ENCODE peak calls at places on chromosomes 12 and 14, in ten cellular contexts. Z is stomach, I is ovary, N is breast epithelium, U is Peyer's patch, Y is suprapubic skin, A is GM12878, J is sigmoid colon, X is tibial nerve, B is heart left ventricle. O is an unnamed sample.
A peak's percentile ranks its signal among the peaks of the same experiment; 100 is the strongest.

GRCh38 chr12:124938606-124939427 is 24.4 kb upstream of the UBC start:
- DNase-seq in Z (peak; percentile 66), I (peak; percentile 70), N (peak; percentile 88), U (peak; percentile 90), Y (no peak), A (peak; percentile 55), J (peak; percentile 86), X (peak; percentile 77), B (peak; percentile 59), O (no peak)

GRCh38 chr12:18899162-18899561 is 161.2 kb downstream of the CAPZA3 start:
- DNase-seq in Z (no peak), I (no peak), N (no peak), U (no peak), Y (no peak), A (no peak), J (no peak), X (no peak), B (no peak), O (no peak)

GRCh38 chr14:30317729-30318128 is 241.2 kb upstream of the G2E3 start:
- DNase-seq in Z (no peak), I (no peak), N (no peak), U (no peak), Y (no peak), A (no peak), J (no peak), X (no peak), B (no peak), O (no peak)

GRCh38 chr14:33592298-33592697 is 358.6 kb downstream of the EGLN3 start:
- DNase-seq in Z (no peak), I (no peak), N (no peak), U (no peak), Y (no peak), A (no peak), J (no peak), X (no peak), B (no peak), O (no peak)

GRCh38 chr14:69535230-69535848 is 39.3 kb downstream of the CCDC177 start:
- DNase-seq in Z (peak; percentile 37), I (no peak), N (no peak), U (peak; percentile 54), Y (no peak), A (no peak), J (no peak), X (peak; percentile 16), B (no peak), O (no peak)

GRCh38 chr12:21675641-21676040 is 18.0 kb upstream of the LDHB start:
- DNase-seq in Z (no peak), I (no peak), N (no peak), U (no peak), Y (no peak), A (no peak), J (no peak), X (no peak), B (no peak), O (no peak)

GRCh38 chr12:58832-59231 is 7.7 kb upstream of the IQSEC3 start:
- DNase-seq in Z (no peak), I (no peak), N (no peak), U (no peak), Y (no peak), A (no peak), J (no peak), X (no peak), B (no peak), O (no peak)

GRCh38 chr12:94795520-94795919 is 145.2 kb upstream of the TMCC3 start:
- DNase-seq in Z (no peak), I (peak; percentile 33), N (no peak), U (no peak), Y (no peak), A (no peak), J (no peak), X (no peak), B (no peak), O (no peak)

GRCh38 chr12:112322882-112323547 is 59.2 kb downstream of the HECTD4 start:
- DNase-seq in Z (no peak), I (no peak), N (peak; percentile 20), U (no peak), Y (no peak), A (no peak), J (no peak), X (no peak), B (no peak), O (no peak)

GRCh38 chr14:87996276-87996592 is 3.3 kb upstream of the GALC start:
- DNase-seq in Z (no peak), I (no peak), N (no peak), U (no peak), Y (no peak), A (no peak), J (no peak), X (no peak), B (no peak), O (no peak)

GRCh38 chr14:69657961-69658360 is 46.6 kb downstream of the SUSD6 start:
- DNase-seq in Z (peak; percentile 84), I (no peak), N (peak; percentile 80), U (peak; percentile 68), Y (peak; percentile 69), A (no peak), J (no peak), X (no peak), B (no peak), O (no peak)

DNA sequence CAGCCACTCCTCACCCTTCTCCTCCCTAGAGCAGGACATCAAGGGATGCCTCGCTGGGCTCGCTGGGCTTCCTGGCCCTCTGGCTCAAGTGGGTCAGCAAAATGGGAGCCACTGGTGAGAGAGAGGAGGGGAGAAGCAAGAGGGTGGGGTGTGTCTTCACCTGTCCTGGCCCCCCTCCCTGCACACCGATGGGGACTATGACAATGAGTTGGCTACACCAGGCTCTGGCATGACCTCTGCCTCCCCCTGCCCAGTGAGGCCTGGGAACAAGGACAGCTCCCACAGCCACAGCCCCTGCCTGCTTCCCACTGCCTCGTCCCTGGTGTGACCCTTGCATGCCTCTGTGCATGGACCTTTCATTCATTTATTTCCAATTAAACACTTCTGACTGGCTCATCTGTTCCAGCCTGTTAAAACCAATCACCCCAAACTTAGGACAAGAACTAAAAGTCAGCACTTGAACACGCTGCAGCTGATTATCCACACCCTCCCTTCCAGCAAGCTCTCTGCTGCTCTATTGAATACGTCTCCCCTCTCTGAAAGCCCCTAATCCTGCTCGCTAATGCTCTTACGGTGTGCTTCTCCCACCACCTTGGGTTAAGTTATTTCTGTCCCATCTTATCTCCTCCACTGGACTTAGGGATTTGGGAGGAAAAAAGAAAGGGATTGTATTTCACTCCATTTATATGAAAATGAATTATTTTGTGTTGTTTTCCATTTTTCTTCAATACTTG is 5.8 kb upstream of the PPP2R5C start:
- DNase-seq in Z (no peak), I (no peak), N (no peak), U (no peak), Y (peak; percentile 37), A (no peak), J (no peak), X (no peak), B (no peak), O (no peak)
- H3K27me3 ChIP-seq in Z (peaks cover 33% of the 10 kb centered on the region), I (no peaks in the 10 kb centered on the region), N (no peaks in the 10 kb centered on the region), U (no peaks in the 10 kb centered on the region), Y (no peaks in the 10 kb centered on the region), A (no peaks in the 10 kb centered on the region), J (no peaks in the 10 kb centered on the region), X (peaks cover 12% of the 10 kb centered on the region), B (no peaks in the 10 kb centered on the region), O (no peaks in the 10 kb centered on the region)

DNA sequence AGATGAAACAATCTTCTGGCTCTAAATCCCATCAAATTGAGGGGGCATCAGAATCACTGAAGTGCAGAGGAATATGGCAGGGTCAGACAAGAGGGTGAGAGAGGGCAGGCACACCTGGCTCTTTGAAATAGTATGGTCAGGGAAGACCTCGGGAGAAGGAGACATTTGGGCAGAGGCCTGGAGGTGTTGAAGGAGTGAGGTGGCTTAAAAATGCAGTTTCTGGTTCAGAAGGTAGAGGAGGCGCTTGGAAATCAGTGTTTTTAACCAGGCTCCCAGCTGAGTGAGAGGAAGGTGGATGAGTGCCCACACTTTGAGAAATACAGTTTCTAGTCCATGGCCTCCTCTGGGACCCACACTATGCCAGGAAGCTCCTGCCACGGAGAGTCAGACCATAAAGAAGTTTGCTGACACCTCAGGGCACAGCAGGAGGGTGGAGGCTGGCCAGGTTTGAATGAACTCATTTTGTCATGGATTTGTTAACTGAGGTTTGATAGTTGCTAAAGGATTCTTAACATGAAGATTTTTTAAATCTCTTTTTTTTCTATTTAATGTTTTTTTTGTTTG is 20.1 kb downstream of the NID2 start:
- DNase-seq in Z (no peak), I (no peak), N (no peak), U (no peak), Y (no peak), A (no peak), J (peak; percentile 75), X (peak; percentile 51), B (peak; percentile 46), O (peak; percentile 91)
- H3K4me1 ChIP-seq in Z (peaks cover 25% of the 10 kb centered on the region), I (peaks cover 40% of the 10 kb centered on the region), N (no peaks in the 10 kb centered on the region), U (no peaks in the 10 kb centered on the region), Y (peaks cover 17% of the 10 kb centered on the region), A (no peaks in the 10 kb centered on the region), J (peaks cover 93% of the 10 kb centered on the region), X (no peaks in the 10 kb centered on the region), B (peaks cover 80% of the 10 kb centered on the region), O (peaks cover 99% of the 10 kb centered on the region)

GRCh38 chr14:104795781-104796681 is 483 bp upstream of the AKT1 start:
- DNase-seq in Z (peak; percentile 68), I (peak; percentile 73), N (no peak), U (peak; percentile 69), Y (no peak), A (no peak), J (no peak), X (no peak), B (peak; percentile 59), O (no peak)
- TF ChIP-seq POLR2A in Z (no peak), I (peak; percentile 80), N (no peak), U (peak; percentile 57), Y (no peak), A (peak; percentile 75), J (peak; percentile 37), X (peak; percentile 78), B (peak; percentile 20), O (peak; percentile 59)

GRCh38 chr14:100618763-100619320 is 31.6 kb upstream of the BEGAIN start:
- DNase-seq in Z (no peak), I (no peak), N (no peak), U (peak; percentile 28), Y (peak; percentile 18), A (no peak), J (peak; percentile 6), X (no peak), B (no peak), O (no peak)
- H3K27me3 ChIP-seq in Z (peaks cover 47% of the 10 kb centered on the region), I (no peaks in the 10 kb centered on the region), N (no peaks in the 10 kb centered on the region), U (no peaks in the 10 kb centered on the region), Y (peaks cover 29% of the 10 kb centered on the region), A (no peaks in the 10 kb centered on the region), J (no peaks in the 10 kb centered on the region), X (no peaks in the 10 kb centered on the region), B (peaks cover 4% of the 10 kb centered on the region), O (no peaks in the 10 kb centered on the region)

O was measured in esophagus muscularis mucosa.